ENCODE peak calls at places on chromosomes 11 and 22, in eight cellular contexts. One of them, this sample, is unnamed.
A peak's percentile ranks its signal among the peaks of the same experiment; 100 is the strongest.

GRCh38 chr11:898160-898517 is 12.5 kb downstream of the CHID1 start:
- DNase-seq in neural progenitor cell: peak; percentile 73
- DNase-seq in GM23338: peak; percentile 62
- DNase-seq in SK-N-SH: peak; percentile 70
- DNase-seq in HCT116: peak; percentile 13
- DNase-seq in PC-3: peak; percentile 22
- DNase-seq in MM.1S: no peak
- DNase-seq in OCI-LY7: no peak
- DNase-seq in this sample: peak; percentile 48

GRCh38 chr22:48369789-48370507 is 1457.7 kb downstream of the BRD1 start:
- DNase-seq in neural progenitor cell: peak; percentile 41
- DNase-seq in GM23338: peak; percentile 21
- DNase-seq in SK-N-SH: no peak
- DNase-seq in HCT116: no peak
- DNase-seq in PC-3: no peak
- DNase-seq in MM.1S: no peak
- DNase-seq in OCI-LY7: no peak
- DNase-seq in this sample: peak; percentile 81

GRCh38 chr11:117915219-117915618 is 14.0 kb downstream of the TMPRSS13 start:
- DNase-seq in neural progenitor cell: peak; percentile 29
- DNase-seq in GM23338: no peak
- DNase-seq in SK-N-SH: no peak
- DNase-seq in HCT116: no peak
- DNase-seq in PC-3: no peak
- DNase-seq in MM.1S: no peak
- DNase-seq in OCI-LY7: no peak
- DNase-seq in this sample: peak; percentile 27

GRCh38 chr11:95699631-95700470 is 89.7 kb downstream of the FAM76B start:
- DNase-seq in neural progenitor cell: no peak
- DNase-seq in GM23338: no peak
- DNase-seq in SK-N-SH: no peak
- DNase-seq in HCT116: no peak
- DNase-seq in PC-3: no peak
- DNase-seq in MM.1S: no peak
- DNase-seq in OCI-LY7: no peak
- DNase-seq in this sample: no peak

GRCh38 chr11:12556788-12557384 is 117.3 kb upstream of the TEAD1 start:
- DNase-seq in neural progenitor cell: peak; percentile 66
- DNase-seq in GM23338: peak; percentile 86
- DNase-seq in SK-N-SH: no peak
- DNase-seq in HCT116: peak; percentile 12
- DNase-seq in PC-3: peak; percentile 63
- DNase-seq in MM.1S: no peak
- DNase-seq in OCI-LY7: no peak
- DNase-seq in this sample: peak; percentile 73

GRCh38 chr11:100791103-100791502 is 104.0 kb downstream of the ARHGAP42 start:
- DNase-seq in neural progenitor cell: no peak
- DNase-seq in GM23338: peak; percentile 88
- DNase-seq in SK-N-SH: no peak
- DNase-seq in HCT116: no peak
- DNase-seq in PC-3: no peak
- DNase-seq in MM.1S: no peak
- DNase-seq in OCI-LY7: no peak
- DNase-seq in this sample: no peak

GRCh38 chr11:134999490-135000066 is 587.5 kb upstream of the B3GAT1 start:
- DNase-seq in neural progenitor cell: peak; percentile 68
- DNase-seq in GM23338: peak; percentile 11
- DNase-seq in SK-N-SH: no peak
- DNase-seq in HCT116: no peak
- DNase-seq in PC-3: no peak
- DNase-seq in MM.1S: no peak
- DNase-seq in OCI-LY7: no peak
- DNase-seq in this sample: no peak

GRCh38 chr22:49867303-49868250 is 13.9 kb downstream of the ZBED4 start:
- DNase-seq in neural progenitor cell: no peak
- DNase-seq in GM23338: no peak
- DNase-seq in SK-N-SH: no peak
- DNase-seq in HCT116: no peak
- DNase-seq in PC-3: no peak
- DNase-seq in MM.1S: no peak
- DNase-seq in OCI-LY7: no peak
- DNase-seq in this sample: no peak

GRCh38 chr11:124274000-124274399 is 17.8 kb downstream of the OR8G5 start:
- DNase-seq in neural progenitor cell: no peak
- DNase-seq in GM23338: no peak
- DNase-seq in SK-N-SH: no peak
- DNase-seq in HCT116: no peak
- DNase-seq in PC-3: no peak
- DNase-seq in MM.1S: no peak
- DNase-seq in OCI-LY7: no peak
- DNase-seq in this sample: peak; percentile 48

GRCh38 chr22:19120829-19121630 is 1.2 kb downstream of the DGCR2 start:
- DNase-seq in neural progenitor cell: peak; percentile 46
- DNase-seq in GM23338: peak; percentile 60
- DNase-seq in SK-N-SH: no peak
- DNase-seq in HCT116: peak; percentile 27
- DNase-seq in PC-3: peak; percentile 76
- DNase-seq in MM.1S: no peak
- DNase-seq in OCI-LY7: no peak
- DNase-seq in this sample: peak; percentile 76

GRCh38 chr11:2420502-2421225 is 20.1 kb downstream of the TSSC4 start:
- DNase-seq in neural progenitor cell: peak; percentile 93
- DNase-seq in GM23338: peak; percentile 94
- DNase-seq in SK-N-SH: peak; percentile 99
- DNase-seq in HCT116: peak; percentile 40
- DNase-seq in PC-3: peak; percentile 77
- DNase-seq in MM.1S: peak; percentile 67
- DNase-seq in OCI-LY7: peak; percentile 77
- DNase-seq in this sample: peak; percentile 90

GRCh38 chr11:6320411-6321207 is at the start of gene CAVIN3:
- DNase-seq in neural progenitor cell: peak; percentile 73
- DNase-seq in GM23338: peak; percentile 82
- DNase-seq in SK-N-SH: peak; percentile 17
- DNase-seq in HCT116: peak; percentile 48
- DNase-seq in PC-3: peak; percentile 15
- DNase-seq in MM.1S: no peak
- DNase-seq in OCI-LY7: no peak
- DNase-seq in this sample: peak; percentile 84

GRCh38 chr11:68212421-68213134 is 518 bp downstream of the KMT5B start:
- DNase-seq in neural progenitor cell: peak; percentile 94
- DNase-seq in GM23338: peak; percentile 89
- DNase-seq in SK-N-SH: peak; percentile 93
- DNase-seq in HCT116: peak; percentile 37
- DNase-seq in PC-3: peak; percentile 80
- DNase-seq in MM.1S: peak; percentile 85
- DNase-seq in OCI-LY7: peak; percentile 80
- DNase-seq in this sample: peak; percentile 92

GRCh38 chr11:102399189-102399588 is 52.2 kb downstream of the BIRC2 start:
- DNase-seq in neural progenitor cell: no peak
- DNase-seq in GM23338: no peak
- DNase-seq in SK-N-SH: no peak
- DNase-seq in HCT116: no peak
- DNase-seq in PC-3: no peak
- DNase-seq in MM.1S: no peak
- DNase-seq in OCI-LY7: no peak
- DNase-seq in this sample: no peak

GRCh38 chr11:126079640-126080205 is 17.1 kb upstream of the CDON start:
- DNase-seq in neural progenitor cell: peak; percentile 30
- DNase-seq in GM23338: peak; percentile 71
- DNase-seq in SK-N-SH: peak; percentile 62
- DNase-seq in HCT116: no peak
- DNase-seq in PC-3: peak; percentile 70
- DNase-seq in MM.1S: no peak
- DNase-seq in OCI-LY7: no peak
- DNase-seq in this sample: peak; percentile 42

GRCh38 chr11:2235588-2236326 is 34.6 kb downstream of the ASCL2 start:
- DNase-seq in neural progenitor cell: peak; percentile 31
- DNase-seq in GM23338: no peak
- DNase-seq in SK-N-SH: no peak
- DNase-seq in HCT116: no peak
- DNase-seq in PC-3: no peak
- DNase-seq in MM.1S: no peak
- DNase-seq in OCI-LY7: no peak
- DNase-seq in this sample: no peak

GRCh38 chr22:26527574-26528465 is 15.5 kb upstream of the TFIP11 start:
- DNase-seq in neural progenitor cell: no peak
- DNase-seq in GM23338: no peak
- DNase-seq in SK-N-SH: no peak
- DNase-seq in HCT116: no peak
- DNase-seq in PC-3: no peak
- DNase-seq in MM.1S: no peak
- DNase-seq in OCI-LY7: no peak
- DNase-seq in this sample: no peak

GRCh38 chr11:10489444-10489785 is 34.4 kb downstream of the AMPD3 start:
- DNase-seq in neural progenitor cell: no peak
- DNase-seq in GM23338: no peak
- DNase-seq in SK-N-SH: no peak
- DNase-seq in HCT116: no peak
- DNase-seq in PC-3: no peak
- DNase-seq in MM.1S: no peak
- DNase-seq in OCI-LY7: no peak
- DNase-seq in this sample: no peak

GRCh38 chr11:131579932-131580387 is 209.5 kb downstream of the NTM start:
- DNase-seq in neural progenitor cell: peak; percentile 67
- DNase-seq in GM23338: peak; percentile 87
- DNase-seq in SK-N-SH: peak; percentile 61
- DNase-seq in HCT116: no peak
- DNase-seq in PC-3: peak; percentile 30
- DNase-seq in MM.1S: no peak
- DNase-seq in OCI-LY7: peak; percentile 3
- DNase-seq in this sample: peak; percentile 59

GRCh38 chr11:70584786-70585545 is 186.6 kb downstream of the CTTN start:
- DNase-seq in neural progenitor cell: no peak
- DNase-seq in GM23338: no peak
- DNase-seq in SK-N-SH: no peak
- DNase-seq in HCT116: no peak
- DNase-seq in PC-3: no peak
- DNase-seq in MM.1S: no peak
- DNase-seq in OCI-LY7: no peak
- DNase-seq in this sample: no peak

GRCh38 chr22:39498802-39499201 is 3.3 kb upstream of the MIEF1 start:
- DNase-seq in neural progenitor cell: peak; percentile 53
- DNase-seq in GM23338: no peak
- DNase-seq in SK-N-SH: no peak
- DNase-seq in HCT116: no peak
- DNase-seq in PC-3: no peak
- DNase-seq in MM.1S: no peak
- DNase-seq in OCI-LY7: no peak
- DNase-seq in this sample: no peak

DNA sequence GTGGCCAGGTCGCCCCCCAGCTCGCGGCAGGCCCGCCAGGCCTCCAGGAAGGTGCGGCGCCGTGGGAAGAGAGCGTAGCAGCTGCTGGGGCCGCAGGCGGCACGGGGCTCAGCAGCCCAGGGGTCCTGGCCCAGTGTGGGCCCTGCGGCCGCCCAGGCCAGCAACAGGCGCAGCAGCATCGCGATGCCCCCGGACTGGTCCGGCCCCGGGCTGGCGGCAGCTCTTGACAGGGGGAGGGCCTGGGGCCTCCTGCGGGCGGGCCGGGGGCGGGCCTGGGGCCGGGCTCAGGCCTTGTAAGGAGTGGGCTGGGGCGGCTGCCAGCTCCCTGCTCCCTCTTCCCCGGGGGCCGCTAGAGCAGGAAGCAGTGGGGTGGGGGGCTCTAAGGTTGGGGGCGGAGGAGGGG is at the start of gene CD248:
- DNase-seq in neural progenitor cell: peak; percentile 68
- DNase-seq in GM23338: peak; percentile 75
- DNase-seq in SK-N-SH: peak; percentile 83
- DNase-seq in HCT116: no peak
- DNase-seq in PC-3: no peak
- DNase-seq in MM.1S: no peak
- DNase-seq in OCI-LY7: no peak
- DNase-seq in this sample: peak; percentile 84
- H3K4me3 ChIP-seq in neural progenitor cell: no peak within 1 kb of the TSS
- H3K4me3 ChIP-seq in GM23338: peak within 1 kb of the TSS; percentile 41
- H3K4me3 ChIP-seq in SK-N-SH: no peak within 1 kb of the TSS
- H3K4me3 ChIP-seq in HCT116: no peak within 1 kb of the TSS
- H3K4me3 ChIP-seq in PC-3: no peak within 1 kb of the TSS
- H3K4me3 ChIP-seq in MM.1S: no peak within 1 kb of the TSS
- H3K4me3 ChIP-seq in OCI-LY7: peak within 1 kb of the TSS; percentile 49
- H3K4me3 ChIP-seq in this sample: peak within 1 kb of the TSS; percentile 19

GRCh38 chr11:88538088-88538487 is 200.6 kb upstream of the CTSC start:
- DNase-seq in neural progenitor cell: no peak
- DNase-seq in GM23338: no peak
- DNase-seq in SK-N-SH: no peak
- DNase-seq in HCT116: no peak
- DNase-seq in PC-3: peak; percentile 88
- DNase-seq in MM.1S: no peak
- DNase-seq in OCI-LY7: no peak
- DNase-seq in this sample: no peak
- TF ChIP-seq EZH2phosphoT487 in neural progenitor cell: no peak
- TF ChIP-seq EZH2phosphoT487 in GM23338: no peak
- TF ChIP-seq EZH2phosphoT487 in SK-N-SH: no peak
- TF ChIP-seq EZH2phosphoT487 in HCT116: no peak
- TF ChIP-seq EZH2phosphoT487 in PC-3: no peak
- TF ChIP-seq EZH2phosphoT487 in MM.1S: no peak
- TF ChIP-seq EZH2phosphoT487 in OCI-LY7: no peak
- TF ChIP-seq EZH2phosphoT487 in this sample: no peak

GRCh38 chr11:75582935-75583709 is 21.1 kb downstream of the SERPINH1 start:
- DNase-seq in neural progenitor cell: peak; percentile 90
- DNase-seq in GM23338: peak; percentile 89
- DNase-seq in SK-N-SH: peak; percentile 93
- DNase-seq in HCT116: no peak
- DNase-seq in PC-3: peak; percentile 60
- DNase-seq in MM.1S: peak; percentile 38
- DNase-seq in OCI-LY7: peak; percentile 12
- DNase-seq in this sample: peak; percentile 87
- TF ChIP-seq CTCF in neural progenitor cell: peak; percentile 51
- TF ChIP-seq CTCF in GM23338: peak; percentile 7
- TF ChIP-seq CTCF in SK-N-SH: peak; percentile 50
- TF ChIP-seq CTCF in HCT116: peak; percentile 32
- TF ChIP-seq CTCF in PC-3: peak; percentile 43
- TF ChIP-seq CTCF in MM.1S: peak; percentile 39
- TF ChIP-seq CTCF in OCI-LY7: no peak
- TF ChIP-seq CTCF in this sample: peak; percentile 36

GRCh38 chr11:61966673-61967176 is 709 bp downstream of the FTH1 start:
- DNase-seq in neural progenitor cell: peak; percentile 72
- DNase-seq in GM23338: peak; percentile 30
- DNase-seq in SK-N-SH: peak; percentile 45
- DNase-seq in HCT116: no peak
- DNase-seq in PC-3: peak; percentile 49
- DNase-seq in MM.1S: peak; percentile 23
- DNase-seq in OCI-LY7: peak; percentile 54
- DNase-seq in this sample: no peak

GRCh38 chr11:61967177-61967923 is at the start of gene FTH1:
- DNase-seq in neural progenitor cell: peak; percentile 97
- DNase-seq in GM23338: peak; percentile 93
- DNase-seq in SK-N-SH: peak; percentile 99
- DNase-seq in HCT116: peak; percentile 71
- DNase-seq in PC-3: peak; percentile 96
- DNase-seq in MM.1S: peak; percentile 83
- DNase-seq in OCI-LY7: peak; percentile 92
- DNase-seq in this sample: peak; percentile 97

GRCh38 chr11:61963282-61964057 is 4.0 kb downstream of the FTH1 start:
- DNase-seq in neural progenitor cell: no peak
- DNase-seq in GM23338: no peak
- DNase-seq in SK-N-SH: no peak
- DNase-seq in HCT116: no peak
- DNase-seq in PC-3: peak; percentile 48
- DNase-seq in MM.1S: peak; percentile 19
- DNase-seq in OCI-LY7: peak; percentile 74
- DNase-seq in this sample: no peak

GRCh38 chr11:61963016-61963281 is 4.5 kb downstream of the FTH1 start:
- DNase-seq in neural progenitor cell: no peak
- DNase-seq in GM23338: no peak
- DNase-seq in SK-N-SH: no peak
- DNase-seq in HCT116: no peak
- DNase-seq in PC-3: no peak
- DNase-seq in MM.1S: no peak
- DNase-seq in OCI-LY7: no peak
- DNase-seq in this sample: no peak

GRCh38 chr11:61964941-61965282 is 2.5 kb downstream of the FTH1 start:
- DNase-seq in neural progenitor cell: no peak
- DNase-seq in GM23338: no peak
- DNase-seq in SK-N-SH: no peak
- DNase-seq in HCT116: no peak
- DNase-seq in PC-3: no peak
- DNase-seq in MM.1S: no peak
- DNase-seq in OCI-LY7: no peak
- DNase-seq in this sample: no peak
- H3K4me3 ChIP-seq in neural progenitor cell: peak overlapping the region; percentile 95
- H3K4me3 ChIP-seq in GM23338: peak overlapping the region; percentile 100
- H3K4me3 ChIP-seq in SK-N-SH: peak overlapping the region; percentile 99
- H3K4me3 ChIP-seq in HCT116: no peak overlapping the region
- H3K4me3 ChIP-seq in PC-3: peak overlapping the region; percentile 95
- H3K4me3 ChIP-seq in MM.1S: no peak overlapping the region
- H3K4me3 ChIP-seq in OCI-LY7: peak overlapping the region; percentile 99
- H3K4me3 ChIP-seq in this sample: peak overlapping the region; percentile 93